ENCODE peak calls at places on chromosome 16, in six cellular contexts. U is tibial nerve; P is heart left ventricle; V is PC-9; H is upper lobe of right lung; G is CD8-positive, alpha-beta T cell. D is an unnamed sample. For H3K27me3, the result is how much of the 10 kb centered on the place peaks cover.

GRCh38 chr16:81798311-81799137 is 19.4 kb downstream of the PLCG2 start:
- DNase-seq in G (no peak), U (no peak), P (no peak), H (peak), V (no peak), D (no peak)

GRCh38 chr16:20678242-20678641 is 19.2 kb downstream of the ACSM1 start:
- DNase-seq in V (no peak), U (no peak), H (no peak), P (no peak), G (no peak), D (no peak)

GRCh38 chr16:68910051-68910450 is 66.7 kb downstream of the TANGO6 start:
- DNase-seq in G (no peak), H (no peak), P (no peak), V (no peak), U (no peak), D (no peak)

GRCh38 chr16:72837846-72838661 is 209.9 kb downstream of the ZFHX3 start:
- DNase-seq in G (no peak), U (no peak), V (no peak), H (no peak), P (no peak), D (no peak)

GRCh38 chr16:85649411-85649977 is 36.4 kb downstream of the GSE1 start:
- DNase-seq in G (no peak), H (no peak), V (no peak), P (no peak), U (no peak), D (no peak)

GRCh38 chr16:31519746-31520145 is 8.0 kb upstream of the AHSP start:
- DNase-seq in U (no peak), P (no peak), G (no peak), V (no peak), H (no peak), D (no peak)

GRCh38 chr16:51524555-51525373 is 373.7 kb upstream of the SALL1 start:
- DNase-seq in V (no peak), P (no peak), U (no peak), G (no peak), H (no peak), D (no peak)

GRCh38 chr16:30997000-30997886 is 12.2 kb downstream of the HSD3B7 start:
- DNase-seq in P (peak), U (peak), V (peak), G (peak), H (peak), D (peak)

GRCh38 chr16:50986453-50986852 is 164.6 kb downstream of the SALL1 start:
- DNase-seq in U (no peak), G (no peak), V (no peak), P (no peak), H (no peak), D (no peak)

GRCh38 chr16:83095926-83096692 is 469.3 kb downstream of the CDH13 start:
- DNase-seq in V (no peak), U (no peak), H (no peak), G (no peak), P (no peak), D (no peak)

GRCh38 chr16:24149102-24149501 is 107.0 kb upstream of the CACNG3 start:
- DNase-seq in V (no peak), U (no peak), P (no peak), G (no peak), H (no peak), D (no peak)

GRCh38 chr16:2852731-2853507 is 5.1 kb downstream of the PRSS22 start:
- DNase-seq in U (no peak), P (no peak), H (no peak), G (no peak), V (no peak), D (no peak)

GRCh38 chr16:11583171-11583570 is 3.5 kb downstream of the LITAF start:
- DNase-seq in H (no peak), V (no peak), P (no peak), G (no peak), U (no peak), D (no peak)

GRCh38 chr16:89325861-89326471 is 108.5 kb downstream of the ZNF778 start:
- DNase-seq in V (peak), H (peak), G (no peak), P (peak), U (no peak), D (no peak)

GRCh38 chr16:89921699-89922476 is 1.3 kb upstream of the TUBB3 start:
- DNase-seq in G (no peak), H (peak), U (no peak), V (peak), P (peak), D (no peak)

GRCh38 chr16:3642397-3643094 is 11.9 kb upstream of the DNASE1 start:
- DNase-seq in P (no peak), H (peak), U (no peak), G (no peak), V (peak), D (no peak)

GRCh38 chr16:47311738-47312505 is 148.9 kb downstream of the ITFG1 start:
- DNase-seq in H (no peak), P (no peak), V (peak), U (no peak), G (no peak), D (no peak)

GRCh38 chr16:71811261-71811803 is 2.7 kb upstream of the AP1G1 start:
- DNase-seq in V (no peak), G (no peak), P (no peak), H (no peak), U (no peak), D (no peak)

GRCh38 chr16:29815032-29815721 is 775 bp upstream of the PAGR1 start:
- DNase-seq in U (no peak), P (peak), H (peak), V (no peak), G (no peak), D (no peak)

GRCh38 chr16:20866161-20866772 is 33.9 kb downstream of the DCUN1D3 start:
- DNase-seq in H (no peak), U (no peak), V (peak), P (no peak), G (no peak), D (no peak)

GRCh38 chr16:77190478-77191258 is at the start of gene MON1B:
- DNase-seq in G (peak), P (peak), V (peak), U (peak), H (peak), D (peak)
- TF ChIP-seq CTCF in G (no peak), P (no peak), V (no peak), U (peak), H (peak), D (no peak)

GRCh38 chr16:1256874-1257322 is 1.0 kb downstream of the TPSD1 start:
- DNase-seq in U (no peak), P (no peak), G (no peak), H (no peak), V (no peak), D (no peak)
- H3K27me3 ChIP-seq in U (under half), P (under half), G (under half), H (under half), V (under half), D (under half)

DNA sequence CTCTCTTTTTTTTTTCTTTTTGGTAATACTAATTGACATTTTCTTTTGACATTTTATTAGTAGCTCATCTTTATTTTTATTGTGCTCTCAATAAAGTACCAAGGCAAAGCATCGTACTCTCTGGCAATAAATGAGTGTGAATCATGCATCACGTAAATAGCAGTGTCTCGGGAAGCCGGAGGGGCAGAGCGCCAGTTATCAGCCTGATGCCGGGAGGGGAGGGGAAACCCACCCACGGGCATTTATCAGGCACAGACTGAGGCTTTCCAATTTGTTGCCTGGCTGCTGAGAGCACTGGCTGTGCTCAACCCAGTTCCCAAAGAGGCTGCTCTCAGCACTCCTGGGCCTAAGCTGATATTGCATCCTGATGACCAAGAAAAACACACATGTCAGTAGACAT is 118.4 kb upstream of the CDH5 start:
- DNase-seq in H (no peak), G (no peak), U (peak), P (peak), V (no peak), D (no peak)
- TF ChIP-seq CTCF in H (no peak), G (no peak), U (no peak), P (no peak), V (no peak), D (no peak)

DNA sequence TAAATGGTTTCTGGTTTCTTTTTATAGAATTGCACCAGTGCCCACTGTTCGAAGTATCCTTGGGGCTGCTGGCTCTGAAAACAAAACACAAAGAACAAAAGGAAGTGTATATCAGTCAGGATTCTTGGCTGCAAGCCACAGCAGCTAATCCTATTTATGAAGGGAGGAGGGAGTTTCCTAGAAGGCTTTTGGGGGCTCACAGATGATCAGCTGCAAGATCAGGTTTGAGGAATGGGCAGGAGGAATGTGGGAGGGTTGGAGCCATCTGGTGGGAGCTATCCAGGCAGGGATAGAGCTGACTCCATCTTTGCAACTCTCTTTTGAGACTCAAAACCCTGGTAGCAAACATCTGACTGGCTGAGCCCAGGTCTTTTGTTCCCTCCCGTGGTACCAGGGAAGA is 118.3 kb upstream of the EEF2KMT start:
- DNase-seq in P (no peak), U (no peak), G (no peak), H (no peak), V (no peak), D (no peak)
- H3K27me3 ChIP-seq in P (under half), U (under half), G (under half), H (under half), V (under half), D (under half)

DNA sequence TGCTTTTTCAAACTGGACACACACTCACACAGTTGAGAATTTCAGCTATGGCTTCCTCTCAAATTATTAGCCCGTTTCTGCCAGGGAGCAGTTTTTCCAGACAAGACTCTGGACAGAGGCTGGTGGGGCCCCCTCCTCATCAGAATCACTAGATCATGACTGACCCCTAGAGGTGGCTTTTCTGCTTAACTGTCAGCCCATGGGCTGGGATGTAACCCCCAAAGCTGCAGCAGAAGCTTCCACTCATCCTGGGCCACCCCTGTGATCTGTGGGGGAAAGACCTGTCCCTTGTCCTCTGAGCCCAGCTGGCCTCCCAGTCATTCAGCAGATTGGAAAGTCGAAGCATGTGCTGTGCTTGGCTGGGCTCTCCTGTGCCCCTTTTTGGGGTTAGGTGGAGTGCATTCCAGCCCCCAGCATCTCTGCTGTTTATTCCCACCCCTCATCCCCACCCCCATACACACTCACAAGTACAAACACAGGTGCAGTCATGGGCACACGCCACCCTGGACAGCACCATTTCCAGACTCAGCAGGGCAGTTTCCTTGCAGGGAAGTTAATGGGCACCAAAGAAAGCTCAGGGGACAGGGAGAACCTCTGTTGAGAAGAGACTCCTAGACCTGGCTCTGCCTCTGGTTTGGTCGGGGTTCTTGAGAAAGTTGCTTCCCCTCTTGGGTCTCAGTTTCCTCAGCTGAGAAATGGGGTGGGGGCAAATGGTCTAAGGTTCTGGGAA is 77.6 kb upstream of the RBL2 start:
- DNase-seq in V (no peak), U (no peak), P (no peak), H (no peak), G (no peak), D (no peak)
- TF ChIP-seq CTCF in V (no peak), U (no peak), P (no peak), H (no peak), G (no peak), D (no peak)

DNA sequence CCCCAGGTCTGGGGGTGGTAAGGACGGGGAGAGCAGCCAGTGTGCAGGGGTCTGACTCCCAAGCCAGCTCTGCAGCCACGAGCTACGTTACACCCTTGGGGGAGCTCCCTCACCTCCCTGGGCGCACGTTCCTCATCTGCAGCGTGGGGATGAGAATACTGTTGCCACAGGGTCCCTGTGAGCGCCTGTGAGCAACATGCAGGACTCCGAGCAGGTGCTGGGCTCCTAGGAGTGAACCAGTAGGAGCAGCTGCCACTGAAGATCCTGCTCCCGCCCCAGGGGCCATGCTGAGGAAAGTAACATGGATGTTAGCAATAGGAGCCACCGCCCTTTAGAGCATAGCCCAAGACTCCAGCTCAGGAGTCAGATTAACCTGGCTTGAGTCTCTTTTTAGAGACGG is 15.9 kb downstream of the DNAAF1 start:
- DNase-seq in P (no peak), H (peak), U (no peak), V (no peak), G (no peak), D (no peak)
- H3K27me3 ChIP-seq in P (under half), H (under half), U (under half), V (under half), G (under half), D (under half)

DNA sequence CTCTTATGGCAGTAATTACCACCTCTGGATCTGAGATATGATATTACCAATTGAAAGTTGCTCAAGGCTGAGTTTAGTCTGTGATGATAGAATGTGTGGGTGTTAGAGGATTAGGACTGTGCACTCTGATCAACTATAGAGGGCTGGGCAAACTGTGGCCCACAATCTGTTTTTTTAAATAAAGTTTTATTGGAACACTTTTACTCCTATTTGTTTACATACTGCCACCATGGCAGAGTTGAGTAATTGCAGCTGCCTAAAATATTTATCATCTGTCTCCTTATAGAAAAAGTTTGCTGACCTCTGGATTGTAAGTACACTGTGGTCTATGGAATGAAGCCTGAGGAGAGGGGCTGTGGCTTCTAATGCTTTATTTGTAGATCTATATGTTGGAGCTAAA is 71.5 kb upstream of the N4BP1 start:
- DNase-seq in G (no peak), H (no peak), P (no peak), U (no peak), V (no peak), D (no peak)
- TF ChIP-seq CTCF in G (no peak), H (no peak), P (no peak), U (no peak), V (no peak), D (no peak)

GRCh38 chr16:1035066-1035415 is 37.5 kb upstream of the SSTR5 start:
- DNase-seq in H (no peak), P (no peak), V (no peak), U (no peak), G (no peak), D (no peak)
- H3K27me3 ChIP-seq in H (under half), P (under half), V (half or more), U (under half), G (under half), D (under half)

GRCh38 chr16:62194828-62195227 is 158.6 kb upstream of the CDH8 start:
- DNase-seq in H (no peak), U (no peak), P (no peak), G (no peak), V (no peak), D (no peak)

GRCh38 chr16:62190426-62190825 is 154.2 kb upstream of the CDH8 start:
- DNase-seq in U (no peak), V (no peak), H (no peak), G (no peak), P (no peak), D (no peak)
- TF ChIP-seq CTCF in U (no peak), V (peak), H (peak), G (no peak), P (peak), D (no peak)

GRCh38 chr16:56614549-56614991 is 6.2 kb downstream of the MT2A start:
- DNase-seq in H (no peak), G (no peak), U (no peak), P (no peak), V (peak), D (no peak)

GRCh38 chr16:56616608-56617211 is 8.3 kb downstream of the MT2A start:
- DNase-seq in U (no peak), G (no peak), H (no peak), V (no peak), P (no peak), D (no peak)

GRCh38 chr16:56615353-56615752 is 7.0 kb downstream of the MT2A start:
- DNase-seq in P (no peak), V (peak), U (no peak), H (no peak), G (no peak), D (no peak)

GRCh38 chr16:56618138-56618537 is 7.4 kb upstream of the MT1E start:
- DNase-seq in H (no peak), P (no peak), U (no peak), V (no peak), G (no peak), D (no peak)

GRCh38 chr16:56617212-56618085 is 8.1 kb upstream of the MT1E start:
- DNase-seq in H (peak), P (peak), G (no peak), U (no peak), V (no peak), D (peak)
- H3K27me3 ChIP-seq in H (under half), P (under half), G (under half), U (under half), V (under half), D (under half)

D was measured in CD4-positive, alpha-beta T cell.